ENCODE peak calls at places on chromosomes 7 and 10, in four cellular contexts. S is tibial nerve, P is ascending aorta, Q is SK-N-MC. F is an unnamed sample.

GRCh38 chr10:67076175-67076574 is 150.3 kb downstream of the LRRTM3 start:
- DNase-seq in S (no peak), P (no peak), Q (no peak), F (no peak)

GRCh38 chr7:6164491-6164890 is 107.9 kb downstream of the CYTH3 start:
- DNase-seq in S (no peak), P (no peak), Q (no peak), F (no peak)

GRCh38 chr7:151429555-151430331 is 10.2 kb downstream of the CRYGN start:
- DNase-seq in S (no peak), P (no peak), Q (no peak), F (no peak)

GRCh38 chr7:127392182-127392565 is 334 bp downstream of the ZNF800 start:
- DNase-seq in S (no peak), P (peak; percentile 74), Q (no peak), F (peak; percentile 62)

GRCh38 chr10:1942478-1942877 is 205.2 kb upstream of the ADARB2 start:
- DNase-seq in S (no peak), P (no peak), Q (no peak), F (no peak)

GRCh38 chr7:1502845-1503244 is 1.3 kb downstream of the INTS1 start:
- DNase-seq in S (no peak), P (no peak), Q (no peak), F (no peak)

GRCh38 chr7:123750389-123751230 is 1.8 kb upstream of the WASL start:
- DNase-seq in S (no peak), P (no peak), Q (no peak), F (no peak)

GRCh38 chr7:124113040-124113439 is 80.2 kb upstream of the TMEM229A start:
- DNase-seq in S (no peak), P (no peak), Q (no peak), F (no peak)

GRCh38 chr7:92798517-92799249 is 37.7 kb downstream of the CDK6 start:
- DNase-seq in S (no peak), P (no peak), Q (no peak), F (no peak)

GRCh38 chr7:144513332-144513731 is 109.8 kb upstream of the NOBOX start:
- DNase-seq in S (no peak), P (no peak), Q (no peak), F (no peak)

GRCh38 chr10:126880926-126881325 is 24.3 kb upstream of the DOCK1 start:
- DNase-seq in S (no peak), P (no peak), Q (no peak), F (no peak)

GRCh38 chr7:148983220-148984146 is 44.8 kb downstream of the PDIA4 start:
- DNase-seq in S (no peak), P (peak; percentile 83), Q (peak; percentile 81), F (no peak)

GRCh38 chr10:128569546-128569945 is 443.3 kb upstream of the MKI67 start:
- DNase-seq in S (no peak), P (peak; percentile 44), Q (no peak), F (no peak)

GRCh38 chr7:134622303-134622995 is 24.2 kb upstream of the BPGM start:
- DNase-seq in S (no peak), P (no peak), Q (no peak), F (no peak)

GRCh38 chr7:73894851-73895441 is 34.0 kb downstream of the TMEM270 start:
- DNase-seq in S (peak; percentile 40), P (peak; percentile 99), Q (no peak), F (peak; percentile 71)

GRCh38 chr7:73890541-73891147 is 29.7 kb downstream of the TMEM270 start:
- DNase-seq in S (no peak), P (peak; percentile 63), Q (no peak), F (no peak)

GRCh38 chr7:73891178-73891885 is 30.4 kb downstream of the TMEM270 start:
- DNase-seq in S (no peak), P (peak; percentile 77), Q (no peak), F (no peak)

GRCh38 chr7:73893342-73894101 is 32.6 kb downstream of the TMEM270 start:
- DNase-seq in S (peak; percentile 47), P (peak; percentile 93), Q (no peak), F (no peak)

GRCh38 chr7:73892003-73892975 is 31.3 kb downstream of the TMEM270 start:
- DNase-seq in S (no peak), P (peak; percentile 89), Q (no peak), F (no peak)
- H3K27ac ChIP-seq in S (no peak overlapping the region), P (peak overlapping the region; percentile 97), Q (no peak overlapping the region), F (no peak overlapping the region)

GRCh38 chr10:60734226-60734625 is 44.1 kb upstream of the CDK1 start:
- DNase-seq in S (no peak), P (no peak), Q (no peak), F (no peak)

GRCh38 chr10:60733189-60733815 is 45.0 kb upstream of the CDK1 start:
- DNase-seq in S (no peak), P (peak; percentile 63), Q (no peak), F (peak; percentile 72)

GRCh38 chr10:60733826-60734225 is 44.5 kb upstream of the CDK1 start:
- DNase-seq in S (no peak), P (no peak), Q (no peak), F (no peak)

GRCh38 chr10:60731134-60731883 is 47.0 kb upstream of the CDK1 start:
- DNase-seq in S (no peak), P (no peak), Q (no peak), F (no peak)

DNA sequence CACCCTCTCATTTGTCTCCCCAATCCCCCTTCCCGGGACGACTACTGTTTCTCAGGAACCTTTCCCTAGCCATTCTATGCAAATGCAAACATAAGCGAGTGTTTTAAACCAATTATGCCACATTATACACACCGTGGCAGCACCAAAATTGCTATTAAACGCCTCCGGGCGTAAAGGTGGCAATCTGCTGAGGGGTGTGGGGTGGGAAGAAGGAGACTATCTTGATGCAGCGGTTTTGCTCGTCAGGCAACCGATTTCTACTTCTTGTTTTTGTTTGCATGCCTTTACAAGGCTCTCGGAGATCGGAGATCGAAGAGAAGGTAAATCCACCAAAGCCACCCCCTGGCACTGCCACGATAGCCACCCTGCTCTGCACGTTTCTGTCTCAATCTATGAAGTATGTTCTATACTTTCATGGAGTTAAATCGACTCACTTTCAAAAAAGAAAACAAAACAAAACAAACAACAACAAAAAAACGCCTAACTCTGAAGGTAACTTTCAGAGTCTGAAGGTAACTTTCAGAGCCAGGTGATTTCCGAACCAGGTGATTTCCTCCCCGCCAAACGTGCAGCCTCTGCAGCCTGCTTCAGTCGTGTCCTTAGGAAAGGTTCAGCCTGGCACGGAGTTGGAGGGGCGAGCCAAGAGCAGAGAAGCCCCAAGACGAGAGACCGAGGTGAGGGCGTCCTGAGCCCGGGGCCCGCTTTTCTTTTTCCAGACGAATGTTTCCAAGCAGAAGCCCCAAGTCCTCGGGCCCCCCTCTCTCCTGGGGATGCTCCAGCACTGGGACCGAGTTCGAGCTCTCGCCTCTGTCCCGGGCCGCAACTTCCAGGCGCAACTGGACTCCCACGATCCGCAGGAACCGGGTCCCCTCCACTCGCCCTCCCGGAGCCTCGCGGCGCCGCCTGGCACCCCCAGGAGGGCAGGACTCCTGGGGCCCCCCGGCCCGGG is 45.8 kb upstream of the CDK1 start:
- DNase-seq in S (no peak), P (no peak), Q (no peak), F (peak; percentile 50)
- H3K4me3 ChIP-seq in S (peak overlapping the region; percentile 26), P (peak overlapping the region; percentile 57), Q (no peak overlapping the region), F (peak overlapping the region; percentile 81)

GRCh38 chr7:74042746-74043522 is 15.0 kb downstream of the ELN start:
- DNase-seq in S (no peak), P (no peak), Q (no peak), F (no peak)

GRCh38 chr7:74043523-74043951 is 15.6 kb downstream of the ELN start:
- DNase-seq in S (no peak), P (no peak), Q (no peak), F (no peak)

GRCh38 chr7:74047804-74048380 is 19.9 kb downstream of the ELN start:
- DNase-seq in S (no peak), P (no peak), Q (no peak), F (no peak)

GRCh38 chr7:74040791-74041520 is 13.0 kb downstream of the ELN start:
- DNase-seq in S (no peak), P (no peak), Q (no peak), F (no peak)

DNA sequence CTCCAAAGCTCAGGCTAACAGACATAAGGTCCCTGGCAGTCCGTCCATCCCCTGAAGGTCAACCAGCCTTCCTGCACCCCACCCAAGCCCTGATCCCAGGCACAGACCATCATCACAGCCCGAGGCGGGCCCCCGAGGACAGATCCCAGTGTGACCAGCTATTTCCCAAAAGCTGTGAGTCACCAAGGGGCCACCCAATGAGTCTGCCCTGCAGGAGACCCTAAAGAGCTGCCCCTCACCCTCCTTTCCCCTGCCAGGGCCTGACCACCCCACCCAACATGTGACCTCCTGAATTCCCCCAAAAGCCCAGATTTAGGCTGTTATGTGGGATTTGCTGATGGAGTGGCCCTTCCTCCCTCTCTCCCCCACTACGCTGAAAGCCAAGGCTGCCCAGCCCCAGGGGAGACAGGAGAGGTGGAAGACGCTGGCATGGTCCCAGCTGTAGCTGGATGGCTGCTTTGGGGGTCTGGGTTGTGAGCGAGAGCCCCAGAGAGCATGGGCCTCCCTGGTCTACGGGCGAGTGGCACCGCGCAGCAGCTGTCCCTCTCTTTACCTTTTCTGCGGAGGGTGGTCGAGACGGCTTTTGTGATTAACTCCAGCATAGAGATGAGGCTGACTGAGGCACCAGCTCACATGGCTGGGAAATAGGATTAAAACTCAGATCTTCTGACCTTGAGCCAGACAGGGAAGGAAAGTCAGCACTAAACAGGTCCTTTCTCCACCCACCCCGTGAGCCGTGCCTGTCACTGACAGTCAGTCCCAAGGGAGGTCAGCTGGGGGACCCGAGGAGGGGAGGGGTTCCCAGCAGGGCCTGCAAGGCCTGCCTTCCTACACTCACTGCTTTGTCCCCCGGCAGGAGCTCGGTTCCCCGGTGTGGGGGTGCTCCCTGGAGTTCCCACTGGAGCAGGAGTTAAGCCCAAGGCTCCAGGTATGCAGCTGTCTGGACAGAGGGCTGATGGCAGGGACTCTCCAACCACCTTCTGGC is 16.7 kb downstream of the ELN start:
- DNase-seq in S (no peak), P (peak; percentile 73), Q (no peak), F (no peak)
- H3K27ac ChIP-seq in S (peak overlapping the region; percentile 64), P (peak overlapping the region; percentile 98), Q (no peak overlapping the region), F (no peak overlapping the region)

DNA sequence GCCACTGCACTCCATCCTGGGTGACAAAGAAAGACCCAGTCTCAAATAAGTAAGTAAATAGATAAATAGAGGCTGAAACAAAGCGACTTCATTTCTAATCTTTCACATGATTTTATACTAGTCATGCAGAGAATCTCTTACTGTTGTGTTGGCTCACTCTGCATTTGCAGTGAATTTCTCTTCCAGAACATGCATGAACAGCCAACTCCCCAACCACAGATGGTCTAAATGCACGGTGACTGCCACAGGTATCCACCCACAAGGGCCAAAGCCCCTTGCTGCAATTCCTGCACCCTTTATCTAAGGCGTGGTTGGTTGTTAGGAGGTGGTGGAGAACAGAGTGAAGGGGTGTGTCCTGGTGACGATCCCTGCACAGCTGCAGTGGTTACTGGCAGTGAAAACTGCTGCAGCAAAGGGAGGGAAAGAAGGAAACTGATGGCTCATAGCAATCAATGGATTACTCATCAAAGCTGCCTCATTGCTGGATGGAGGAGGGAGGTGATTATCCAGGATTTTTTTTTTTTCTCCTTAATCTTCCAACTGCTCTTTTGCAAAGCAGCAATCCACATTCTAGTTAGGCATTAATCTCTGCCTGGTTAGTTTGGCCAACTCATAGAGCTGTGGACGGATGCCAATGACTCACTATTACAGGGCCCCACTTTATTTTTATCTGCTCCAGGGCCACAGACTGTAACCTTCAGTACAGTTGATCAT is 50.6 kb downstream of the PRTFDC1 start:
- DNase-seq in S (no peak), P (peak; percentile 72), Q (no peak), F (peak; percentile 79)
- H3K4me3 ChIP-seq in S (no peak overlapping the region), P (no peak overlapping the region), Q (no peak overlapping the region), F (no peak overlapping the region)

GRCh38 chr10:63516207-63516606 is 5.0 kb upstream of the REEP3 start:
- DNase-seq in S (no peak), P (no peak), Q (no peak), F (no peak)

GRCh38 chr10:63518690-63519288 is 2.4 kb upstream of the REEP3 start:
- DNase-seq in S (no peak), P (no peak), Q (no peak), F (no peak)

GRCh38 chr10:63520463-63521388 is 475 bp upstream of the REEP3 start:
- DNase-seq in S (peak; percentile 35), P (peak; percentile 80), Q (no peak), F (peak; percentile 68)

GRCh38 chr10:63515002-63515763 is 6.0 kb upstream of the REEP3 start:
- DNase-seq in S (no peak), P (no peak), Q (no peak), F (no peak)
- H3K27ac ChIP-seq in S (peak overlapping the region; percentile 89), P (peak overlapping the region; percentile 87), Q (no peak overlapping the region), F (peak overlapping the region; percentile 84)

F was measured in RWPE2.